ENCODE peak calls at places on chromosomes 4 and X, in eight cellular contexts. B, Q, D, U, R, V, C and S are unnamed samples.

GRCh38 chr4:16687011-16687410 is 211.4 kb downstream of the LDB2 start:
- DNase-seq in B (no peak), Q (no peak), D (peak; percentile 28), U (no peak), R (no peak), V (no peak), C (no peak), S (no peak)

GRCh38 chr4:97656034-97656720 is 487.1 kb downstream of the STPG2 start:
- DNase-seq in B (no peak), Q (no peak), D (peak; percentile 1), U (peak; percentile 1), R (no peak), V (no peak), C (no peak), S (no peak)

GRCh38 chr4:7118013-7118832 is 50.4 kb upstream of the GRPEL1 start:
- DNase-seq in B (no peak), Q (no peak), D (no peak), U (no peak), R (no peak), V (no peak), C (no peak), S (no peak)

GRCh38 chr4:101400096-101400495 is 52.8 kb upstream of the PPP3CA start:
- DNase-seq in B (no peak), Q (no peak), D (no peak), U (no peak), R (no peak), V (no peak), C (no peak), S (no peak)

GRCh38 chr4:124206779-124207605 is 505.5 kb downstream of the ANKRD50 start:
- DNase-seq in B (no peak), Q (no peak), D (peak; percentile 38), U (peak; percentile 37), R (no peak), V (no peak), C (no peak), S (no peak)

GRCh38 chr4:144366425-144366824 is 225.9 kb upstream of the GYPA start:
- DNase-seq in B (no peak), Q (no peak), D (no peak), U (no peak), R (no peak), V (no peak), C (no peak), S (no peak)

GRCh38 chrX:154002215-154002719 is 17.4 kb downstream of the IRAK1 start:
- DNase-seq in B (no peak), Q (peak; percentile 80), D (peak; percentile 86), U (peak; percentile 38), R (no peak), V (peak; percentile 76), C (peak; percentile 14), S (no peak)

GRCh38 chrX:76555816-76556215 is 128.3 kb downstream of the MAGEE1 start:
- DNase-seq in B (no peak), Q (no peak), D (peak; percentile 3), U (peak; percentile 2), R (no peak), V (no peak), C (no peak), S (no peak)

GRCh38 chr4:528835-529234 is 29.8 kb downstream of the PIGG start:
- DNase-seq in B (no peak), Q (no peak), D (no peak), U (no peak), R (no peak), V (no peak), C (no peak), S (no peak)

GRCh38 chr4:19005211-19005610 is 983.7 kb upstream of the LCORL start:
- DNase-seq in B (no peak), Q (no peak), D (no peak), U (peak; percentile 2), R (no peak), V (no peak), C (no peak), S (no peak)

GRCh38 chrX:69045616-69046345 is 119.5 kb downstream of the PJA1 start:
- DNase-seq in B (no peak), Q (no peak), D (no peak), U (no peak), R (no peak), V (no peak), C (no peak), S (no peak)

GRCh38 chrX:13119386-13119785 is 75.0 kb upstream of the FAM9C start:
- DNase-seq in B (peak; percentile 49), Q (no peak), D (peak; percentile 53), U (no peak), R (no peak), V (no peak), C (no peak), S (no peak)

GRCh38 chr4:38615847-38616246 is 48.2 kb upstream of the KLF3 start:
- DNase-seq in B (no peak), Q (no peak), D (no peak), U (no peak), R (no peak), V (no peak), C (no peak), S (no peak)

GRCh38 chr4:188417181-188417580 is 277.9 kb downstream of the TRIML1 start:
- DNase-seq in B (no peak), Q (no peak), D (no peak), U (no peak), R (no peak), V (no peak), C (no peak), S (no peak)

GRCh38 chr4:8709729-8710360 is 117.3 kb downstream of the CPZ start:
- DNase-seq in B (peak; percentile 16), Q (no peak), D (no peak), U (no peak), R (no peak), V (no peak), C (no peak), S (no peak)

GRCh38 chr4:134201216-134202098 is at the start of gene PABPC4L:
- DNase-seq in B (no peak), Q (no peak), D (peak; percentile 13), U (peak; percentile 83), R (no peak), V (peak; percentile 50), C (no peak), S (no peak)

GRCh38 chrX:66074920-66075879 is 35.3 kb upstream of the VSIG4 start:
- DNase-seq in B (no peak), Q (peak; percentile 41), D (no peak), U (no peak), R (no peak), V (peak; percentile 0), C (no peak), S (no peak)

GRCh38 chr4:103067841-103068547 is 8.6 kb downstream of the SLC9B2 start:
- DNase-seq in B (no peak), Q (no peak), D (no peak), U (no peak), R (no peak), V (no peak), C (no peak), S (no peak)